ENCODE peak calls at places on chromosomes 3 and 15, in seven cellular contexts. O is Peyer's patch, F is heart right ventricle, P is AG10803, S is mucosa of descending colon, W is sigmoid colon, G is colonic mucosa. B is an unnamed sample.

GRCh38 chr3:149908558-149908957 is 62.1 kb downstream of the PFN2 start:
- DNase-seq in G (no peak), F (no peak), O (no peak), P (no peak), S (no peak), W (no peak), B (no peak)

GRCh38 chr3:44509985-44510360 is 32.5 kb upstream of the ZNF445 start:
- DNase-seq in F (no peak), G (peak; percentile 27), P (peak; percentile 17), O (no peak), W (no peak), S (no peak), B (peak; percentile 50)

GRCh38 chr3:46506526-46506925 is 8.8 kb downstream of the RTP3 start:
- DNase-seq in O (no peak), W (no peak), G (no peak), F (no peak), S (no peak), P (no peak), B (no peak)

GRCh38 chr3:157082305-157082981 is 77.5 kb downstream of the CCNL1 start:
- DNase-seq in F (no peak), S (no peak), O (peak; percentile 74), W (no peak), G (no peak), P (peak; percentile 77), B (no peak)

GRCh38 chr3:61608711-61609110 is 47.3 kb downstream of the PTPRG start:
- DNase-seq in O (no peak), F (no peak), P (no peak), G (no peak), S (no peak), W (no peak), B (no peak)

GRCh38 chr3:173410836-173411235 is 13.3 kb downstream of the NLGN1 start:
- DNase-seq in W (no peak), O (no peak), P (no peak), G (no peak), F (no peak), S (no peak), B (no peak)

GRCh38 chr15:83100072-83100646 is 7.3 kb upstream of the TM6SF1 start:
- DNase-seq in S (no peak), G (no peak), P (no peak), O (no peak), F (no peak), W (no peak), B (no peak)

GRCh38 chr15:100032358-100033080 is 299.3 kb upstream of the LYSMD4 start:
- DNase-seq in S (no peak), O (no peak), P (no peak), F (no peak), W (no peak), G (no peak), B (no peak)

GRCh38 chr3:112253301-112253971 is 40.6 kb downstream of the SLC9C1 start:
- DNase-seq in G (no peak), O (no peak), S (no peak), F (no peak), P (no peak), W (no peak), B (no peak)

GRCh38 chr3:43366466-43366865 is 80.1 kb downstream of the SNRK start:
- DNase-seq in F (peak; percentile 52), P (peak; percentile 43), S (no peak), O (peak; percentile 41), W (no peak), G (no peak), B (no peak)

GRCh38 chr15:68697711-68698690 is 119.2 kb downstream of the CORO2B start:
- DNase-seq in P (no peak), O (no peak), S (no peak), G (no peak), F (no peak), W (no peak), B (no peak)

GRCh38 chr3:23085256-23085655 is 117.9 kb upstream of the UBE2E2 start:
- DNase-seq in P (no peak), G (no peak), W (no peak), S (no peak), F (no peak), O (no peak), B (no peak)

GRCh38 chr3:14555835-14556234 is 15.7 kb upstream of the GRIP2 start:
- DNase-seq in P (no peak), W (no peak), G (peak; percentile 41), F (peak; percentile 55), S (peak; percentile 55), O (peak; percentile 70), B (no peak)

GRCh38 chr15:76346666-76347506 is 10.3 kb downstream of the ISL2 start:
- DNase-seq in G (peak; percentile 46), F (no peak), W (peak; percentile 74), O (no peak), P (no peak), S (peak; percentile 68), B (no peak)

GRCh38 chr3:196159952-196160804 is 51.0 kb downstream of the ZDHHC19 start:
- DNase-seq in G (peak; percentile 69), S (peak; percentile 71), F (no peak), O (peak; percentile 72), W (no peak), P (peak; percentile 54), B (peak; percentile 87)

GRCh38 chr3:78634316-78634715 is 1133.5 kb downstream of the ROBO1 start:
- DNase-seq in W (no peak), O (no peak), S (no peak), G (no peak), P (no peak), F (no peak), B (no peak)

GRCh38 chr3:52614689-52615088 is 71.0 kb downstream of the PBRM1 start:
- DNase-seq in W (no peak), S (no peak), F (no peak), O (no peak), G (no peak), P (no peak), B (no peak)

GRCh38 chr15:77025471-77025901 is 30.6 kb downstream of the PSTPIP1 start:
- DNase-seq in W (peak; percentile 50), S (peak; percentile 21), F (no peak), O (no peak), P (no peak), G (peak; percentile 16), B (no peak)

GRCh38 chr15:77630956-77631789 is 1.5 kb downstream of the LINGO1 start:
- DNase-seq in P (no peak), O (no peak), W (no peak), S (no peak), F (no peak), G (no peak), B (no peak)

GRCh38 chr3:111076732-111077131 is 5.1 kb downstream of the NECTIN3 start:
- DNase-seq in F (no peak), P (no peak), O (no peak), S (no peak), G (no peak), W (no peak), B (no peak)

GRCh38 chr15:93029613-93030429 is 59.2 kb downstream of the RGMA start:
- DNase-seq in G (no peak), O (no peak), F (no peak), W (peak; percentile 68), S (no peak), P (no peak), B (no peak)

GRCh38 chr3:45785626-45786150 is 10.6 kb downstream of the SLC6A20 start:
- DNase-seq in S (no peak), F (no peak), O (no peak), W (peak; percentile 40), G (peak; percentile 10), P (no peak), B (no peak)

GRCh38 chr3:76152028-76152427 is 366.7 kb upstream of the ZNF717 start:
- DNase-seq in O (no peak), S (no peak), F (no peak), W (no peak), G (no peak), P (no peak), B (no peak)

GRCh38 chr3:180280601-180281000 is 243.9 kb upstream of the PEX5L start:
- DNase-seq in G (no peak), S (no peak), W (no peak), F (no peak), P (peak; percentile 28), O (no peak), B (no peak)

GRCh38 chr3:65978116-65978515 is 60.6 kb downstream of the MAGI1 start:
- DNase-seq in W (no peak), P (no peak), G (no peak), S (no peak), F (no peak), O (no peak), B (no peak)

GRCh38 chr3:64138656-64139375 is 86.5 kb downstream of the PRICKLE2 start:
- DNase-seq in P (no peak), S (no peak), F (no peak), W (no peak), O (no peak), G (no peak), B (no peak)

GRCh38 chr3:72798552-72799195 is 49.6 kb downstream of the SHQ1 start:
- DNase-seq in P (no peak), W (no peak), G (no peak), O (no peak), S (no peak), F (no peak), B (no peak)

GRCh38 chr3:43062556-43063040 is 43.3 kb downstream of the POMGNT2 start:
- DNase-seq in W (no peak), O (no peak), F (no peak), S (no peak), P (no peak), G (no peak), B (peak; percentile 88)

GRCh38 chr3:42351221-42351620 is 59.2 kb downstream of the LYZL4 start:
- DNase-seq in O (no peak), S (no peak), W (no peak), F (no peak), P (peak; percentile 67), G (no peak), B (no peak)

GRCh38 chr3:48684054-48684349 is 1.7 kb downstream of the NCKIPSD start:
- DNase-seq in W (no peak), F (no peak), G (no peak), S (no peak), P (no peak), O (no peak), B (no peak)
- H3K4me3 ChIP-seq in W (peak overlapping the region; percentile 90), F (peak overlapping the region; percentile 99), G (no peak overlapping the region), S (no peak overlapping the region), P (peak overlapping the region; percentile 80), O (no peak overlapping the region), B (no peak overlapping the region)

GRCh38 chr15:31338879-31339557 is 12.4 kb downstream of the KLF13 start:
- DNase-seq in P (peak; percentile 83), F (peak; percentile 80), W (no peak), O (peak; percentile 56), G (no peak), S (no peak), B (no peak)
- H3K4me3 ChIP-seq in P (no peak overlapping the region), F (no peak overlapping the region), W (no peak overlapping the region), O (no peak overlapping the region), G (no peak overlapping the region), S (no peak overlapping the region), B (no peak overlapping the region)

DNA sequence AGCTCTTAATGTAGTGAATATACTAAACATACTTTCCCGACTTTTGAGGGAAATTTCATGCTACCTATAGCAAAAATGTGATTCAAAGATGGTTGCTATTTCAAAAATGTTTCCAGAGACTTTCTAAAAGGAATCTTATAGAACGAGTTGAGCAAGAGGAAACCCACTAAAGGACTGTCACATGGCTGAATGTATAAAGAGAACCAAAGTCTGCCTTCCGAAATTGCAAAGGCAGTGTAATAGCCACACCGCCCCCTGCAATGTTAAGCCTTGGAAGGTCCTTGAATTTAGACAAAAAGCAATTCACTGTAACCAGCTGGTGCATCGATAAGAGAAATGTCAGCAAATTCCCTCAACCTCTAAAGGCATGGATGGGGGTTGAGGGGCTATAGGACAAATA is 142.8 kb downstream of the CHL1 start:
- DNase-seq in P (no peak), S (no peak), O (no peak), G (no peak), F (no peak), W (no peak), B (no peak)
- H3K4me3 ChIP-seq in P (no peak overlapping the region), S (no peak overlapping the region), O (no peak overlapping the region), G (no peak overlapping the region), F (no peak overlapping the region), W (no peak overlapping the region), B (no peak overlapping the region)

GRCh38 chr3:6860911-6861330 is at the start of gene GRM7:
- DNase-seq in F (no peak), P (no peak), S (peak; percentile 32), W (no peak), G (no peak), O (no peak), B (no peak)
- H3K4me3 ChIP-seq in F (no peak within 1 kb of the TSS), P (no peak within 1 kb of the TSS), S (no peak within 1 kb of the TSS), W (no peak within 1 kb of the TSS), G (peak within 1 kb of the TSS; percentile 19), O (no peak within 1 kb of the TSS), B (no peak within 1 kb of the TSS)